ENCODE peak calls at places on chromosome 20, in nine cellular contexts. H is A549; P is lower lobe of right lung; S is left lung; L is mucosa of descending colon; J is ovary; A is K562; W is CD8-positive, alpha-beta memory T cell; F is PC-9. T is an unnamed sample. For H3K9me3, the result is how much of the 10 kb centered on the place peaks cover.

GRCh38 chr20:48702388-48703041 is 125.3 kb downstream of the PREX1 start:
- DNase-seq in H (no peak), P (no peak), S (peak), L (no peak), J (no peak), A (no peak), W (no peak), F (no peak), T (no peak)

GRCh38 chr20:23295934-23296333 is 54.7 kb upstream of the NXT1 start:
- DNase-seq in H (no peak), P (no peak), S (no peak), L (no peak), J (no peak), A (no peak), W (no peak), F (no peak), T (no peak)

GRCh38 chr20:8363970-8364733 is 232.1 kb downstream of the PLCB1 start:
- DNase-seq in H (no peak), P (no peak), S (no peak), L (no peak), J (no peak), A (no peak), W (no peak), F (no peak), T (no peak)

GRCh38 chr20:34437330-34437986 is 74.4 kb downstream of the ITCH start:
- DNase-seq in H (no peak), P (no peak), S (no peak), L (no peak), J (no peak), A (no peak), W (no peak), F (no peak), T (no peak)

GRCh38 chr20:3808141-3808479 is 12.0 kb downstream of the CDC25B start:
- DNase-seq in H (peak), P (peak), S (peak), L (peak), J (peak), A (no peak), W (no peak), F (peak), T (no peak)

GRCh38 chr20:50099565-50099991 is 13.4 kb downstream of the UBE2V1 start:
- DNase-seq in H (no peak), P (no peak), S (no peak), L (no peak), J (no peak), A (no peak), W (no peak), F (no peak), T (no peak)

GRCh38 chr20:30168025-30168799 is 1089.3 kb upstream of the DEFB115 start:
- DNase-seq in H (no peak), P (peak), S (peak), L (peak), J (no peak), A (no peak), W (no peak), F (no peak), T (peak)

GRCh38 chr20:46801003-46801702 is 91.7 kb downstream of the SLC2A10 start:
- DNase-seq in H (no peak), P (no peak), S (no peak), L (no peak), J (no peak), A (no peak), W (no peak), F (no peak), T (no peak)

GRCh38 chr20:24483435-24484080 is 14.1 kb downstream of the SYNDIG1 start:
- DNase-seq in H (no peak), P (no peak), S (no peak), L (no peak), J (no peak), A (no peak), W (no peak), F (no peak), T (no peak)

GRCh38 chr20:49097159-49097558 is 51.0 kb downstream of the CSE1L start:
- DNase-seq in H (no peak), P (no peak), S (no peak), L (no peak), J (no peak), A (no peak), W (no peak), F (no peak), T (no peak)

GRCh38 chr20:23475395-23475794 is 15.5 kb upstream of the CST8 start:
- DNase-seq in H (no peak), P (no peak), S (no peak), L (no peak), J (no peak), A (no peak), W (no peak), F (no peak), T (no peak)

GRCh38 chr20:10217517-10218410 is 866 bp upstream of the SNAP25 start:
- DNase-seq in H (peak), P (no peak), S (peak), L (no peak), J (peak), A (no peak), W (no peak), F (no peak), T (no peak)

GRCh38 chr20:13877789-13878188 is 93.0 kb downstream of the NDUFAF5 start:
- DNase-seq in H (no peak), P (no peak), S (no peak), L (no peak), J (no peak), A (no peak), W (no peak), F (no peak), T (no peak)

GRCh38 chr20:52104546-52105044 is 87.0 kb downstream of the ZFP64 start:
- DNase-seq in H (peak), P (no peak), S (no peak), L (no peak), J (no peak), A (no peak), W (no peak), F (no peak), T (no peak)

GRCh38 chr20:42430525-42431046 is 759.1 kb downstream of the PTPRT start:
- DNase-seq in H (no peak), P (no peak), S (no peak), L (no peak), J (no peak), A (no peak), W (no peak), F (no peak), T (no peak)

GRCh38 chr20:44745560-44746366 is at the start of gene KCNK15:
- DNase-seq in H (no peak), P (no peak), S (no peak), L (no peak), J (peak), A (peak), W (peak), F (no peak), T (peak)

GRCh38 chr20:56788041-56788670 is 159.1 kb downstream of the TFAP2C start:
- DNase-seq in H (peak), P (no peak), S (no peak), L (no peak), J (no peak), A (no peak), W (no peak), F (peak), T (no peak)

GRCh38 chr20:53080969-53081871 is 109.1 kb downstream of the TSHZ2 start:
- DNase-seq in H (peak), P (peak), S (peak), L (peak), J (peak), A (no peak), W (no peak), F (no peak), T (no peak)

GRCh38 chr20:17654649-17655285 is 27.3 kb downstream of the RRBP1 start:
- DNase-seq in H (peak), P (no peak), S (peak), L (no peak), J (peak), A (peak), W (no peak), F (peak), T (no peak)

GRCh38 chr20:46507760-46508407 is 5.5 kb downstream of the ZNF334 start:
- DNase-seq in H (no peak), P (no peak), S (no peak), L (no peak), J (no peak), A (no peak), W (no peak), F (no peak), T (no peak)

GRCh38 chr20:17644451-17644850 is 37.6 kb downstream of the RRBP1 start:
- DNase-seq in H (no peak), P (peak), S (no peak), L (peak), J (no peak), A (no peak), W (no peak), F (no peak), T (no peak)

GRCh38 chr20:49595811-49596545 is 28.0 kb upstream of the PTGIS start:
- DNase-seq in H (no peak), P (no peak), S (no peak), L (no peak), J (no peak), A (no peak), W (no peak), F (peak), T (no peak)

GRCh38 chr20:50588034-50588736 is 78.0 kb downstream of the PTPN1 start:
- DNase-seq in H (peak), P (peak), S (peak), L (peak), J (peak), A (peak), W (peak), F (peak), T (peak)

DNA sequence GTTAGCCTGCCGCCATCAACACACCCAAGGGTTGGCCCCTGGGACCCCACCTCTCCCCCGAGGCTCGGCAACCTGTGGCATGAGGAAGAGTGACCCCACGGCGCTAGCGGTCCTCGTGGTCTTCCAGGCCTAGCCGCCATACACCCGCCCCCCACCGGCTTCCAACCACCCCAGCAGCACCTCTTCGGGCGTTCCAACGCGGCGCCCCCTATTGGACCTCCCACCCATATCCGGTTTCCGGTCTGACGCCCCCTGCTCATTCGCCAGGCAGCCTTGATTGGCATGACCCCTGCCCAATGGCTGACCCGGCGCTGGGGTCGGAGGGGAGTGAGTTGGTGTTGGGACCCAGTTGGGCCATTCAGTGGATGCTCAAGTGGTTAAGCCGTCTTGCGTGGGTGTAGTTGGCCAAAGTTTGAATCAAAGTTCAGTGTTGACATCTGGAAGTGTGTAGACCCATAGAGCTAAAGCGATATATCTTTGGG is at the start of gene GNAS-AS1:
- DNase-seq in H (no peak), P (peak), S (peak), L (peak), J (peak), A (peak), W (peak), F (peak), T (peak)
- H3K9me3 ChIP-seq in H (under half), P (under half), S (under half), L (under half), J (under half), A (under half), W (under half), F (under half), T (under half)

DNA sequence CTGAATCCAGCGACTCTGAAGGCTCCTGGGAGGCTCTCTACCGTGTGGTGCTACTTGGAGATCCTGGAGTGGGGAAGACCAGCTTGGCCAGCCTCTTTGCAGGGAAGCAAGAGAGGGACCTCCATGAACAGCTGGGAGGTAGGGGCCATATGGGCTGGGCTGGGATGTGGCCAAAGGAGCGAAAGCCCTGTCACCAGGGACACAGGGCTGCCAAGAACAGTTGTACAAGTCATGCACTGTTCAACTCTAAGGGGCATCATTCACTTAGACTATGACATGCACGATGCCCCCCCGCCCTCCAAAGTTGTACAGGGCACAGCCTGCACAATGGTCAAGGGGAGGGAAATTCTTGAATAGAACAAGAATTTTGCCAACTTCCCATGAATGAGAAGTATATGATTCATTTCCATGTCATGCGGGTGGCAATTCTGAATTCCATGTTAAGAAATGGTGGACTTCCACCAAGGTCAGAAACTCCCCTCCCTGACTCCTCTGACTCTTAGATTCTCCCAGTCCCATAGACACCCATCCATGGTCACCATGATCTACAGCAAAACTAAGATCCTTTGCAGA is 1.6 kb downstream of the REM1 start:
- DNase-seq in H (no peak), P (no peak), S (no peak), L (no peak), J (no peak), A (no peak), W (no peak), F (no peak), T (no peak)
- H3K9me3 ChIP-seq in H (under half), P (under half), S (under half), L (under half), J (under half), A (under half), W (under half), F (under half), T (under half)

GRCh38 chr20:21309678-21310467 is 6.7 kb downstream of the XRN2 start:
- DNase-seq in H (no peak), P (no peak), S (no peak), L (no peak), J (no peak), A (no peak), W (no peak), F (no peak), T (no peak)

GRCh38 chr20:21315138-21315537 is 12.0 kb downstream of the XRN2 start:
- DNase-seq in H (no peak), P (no peak), S (no peak), L (no peak), J (no peak), A (no peak), W (no peak), F (no peak), T (no peak)

GRCh38 chr20:21308340-21308739 is 5.2 kb downstream of the XRN2 start:
- DNase-seq in H (no peak), P (no peak), S (no peak), L (no peak), J (no peak), A (no peak), W (no peak), F (no peak), T (no peak)

GRCh38 chr20:21312813-21313471 is 9.8 kb downstream of the XRN2 start:
- DNase-seq in H (no peak), P (no peak), S (peak), L (no peak), J (no peak), A (no peak), W (no peak), F (no peak), T (no peak)
- H3K9me3 ChIP-seq in H (under half), P (under half), S (under half), L (under half), J (under half), A (under half), W (under half), F (under half), T (under half)

GRCh38 chr20:33334111-33334510 is 51.1 kb downstream of the BPIFB1 start:
- DNase-seq in H (no peak), P (no peak), S (no peak), L (no peak), J (no peak), A (no peak), W (no peak), F (no peak), T (no peak)
- H3K9me3 ChIP-seq in H (under half), P (under half), S (under half), L (under half), J (under half), A (under half), W (under half), F (under half), T (under half)

DNA sequence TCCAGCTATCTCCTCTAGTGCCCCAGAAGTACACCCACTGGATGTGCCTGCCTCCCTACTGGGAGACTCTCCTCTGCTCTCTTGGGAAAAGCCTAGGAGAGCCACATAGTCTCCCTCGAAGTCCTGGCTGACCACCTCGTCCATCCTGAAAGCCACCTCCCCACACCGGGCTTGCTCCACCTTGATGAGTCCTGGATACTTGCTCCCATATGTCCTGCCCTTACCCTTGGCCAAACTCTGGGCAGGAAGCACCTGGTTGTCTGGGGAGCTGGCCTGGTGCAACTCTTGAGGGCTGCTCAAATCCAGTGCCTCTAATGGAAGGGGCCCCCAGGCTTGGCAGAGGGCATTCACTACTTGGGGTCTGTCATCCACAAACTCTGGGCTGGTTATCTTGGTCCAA is 19.3 kb downstream of the KIAA1755 start:
- DNase-seq in H (no peak), P (no peak), S (no peak), L (no peak), J (no peak), A (no peak), W (no peak), F (no peak), T (no peak)
- H3K9me3 ChIP-seq in H (half or more), P (under half), S (under half), L (under half), J (under half), A (under half), W (under half), F (under half), T (under half)

GRCh38 chr20:60953311-60953710 is 298.8 kb upstream of the CDH4 start:
- DNase-seq in H (no peak), P (no peak), S (no peak), L (no peak), J (no peak), A (no peak), W (no peak), F (no peak), T (no peak)
- H3K9me3 ChIP-seq in H (under half), P (under half), S (under half), L (under half), J (under half), A (under half), W (under half), F (under half), T (under half)

GRCh38 chr20:64186071-64186598 is 21.9 kb downstream of the MYT1 start:
- DNase-seq in H (no peak), P (peak), S (no peak), L (no peak), J (no peak), A (no peak), W (no peak), F (no peak), T (no peak)
- H3K9me3 ChIP-seq in H (under half), P (under half), S (under half), L (under half), J (under half), A (under half), W (under half), F (under half), T (under half)

T was measured in T-helper 17 cell.